ENCODE peak calls at places on chromosomes 16 and 17, in seven cellular contexts. P, R, K, O, T, F and Q are unnamed samples.

GRCh38 chr17:57442914-57443571 is 186.7 kb downstream of the MSI2 start:
- DNase-seq in P (no peak), R (peak), K (peak), O (no peak), T (peak), F (no peak), Q (peak)

GRCh38 chr17:55201609-55201932 is 63.2 kb upstream of the HLF start:
- DNase-seq in P (no peak), R (no peak), K (no peak), O (no peak), T (no peak), F (no peak), Q (no peak)

GRCh38 chr17:82400830-82401229 is 17.3 kb upstream of the HEXD start:
- DNase-seq in P (peak), R (no peak), K (peak), O (no peak), T (peak), F (no peak), Q (no peak)

GRCh38 chr17:45019177-45019711 is 32.2 kb downstream of the DCAKD start:
- DNase-seq in P (peak), R (peak), K (peak), O (no peak), T (peak), F (peak), Q (peak)

GRCh38 chr17:8292639-8293395 is 2.4 kb downstream of the SLC25A35 start:
- DNase-seq in P (no peak), R (no peak), K (peak), O (no peak), T (no peak), F (no peak), Q (no peak)

GRCh38 chr17:15263206-15263579 is 1.9 kb downstream of the PMP22 start:
- DNase-seq in P (no peak), R (peak), K (no peak), O (peak), T (no peak), F (peak), Q (peak)

GRCh38 chr16:75062135-75062943 is 54.2 kb downstream of the LDHD start:
- DNase-seq in P (no peak), R (no peak), K (no peak), O (no peak), T (no peak), F (no peak), Q (no peak)

GRCh38 chr17:19327039-19327776 is 35.3 kb downstream of the B9D1 start:
- DNase-seq in P (no peak), R (no peak), K (no peak), O (peak), T (no peak), F (peak), Q (peak)

GRCh38 chr17:42484304-42484703 is 25.6 kb downstream of the ATP6V0A1 start:
- DNase-seq in P (peak), R (peak), K (no peak), O (no peak), T (peak), F (no peak), Q (no peak)

GRCh38 chr16:78127130-78127529 is 27.7 kb downstream of the WWOX start:
- DNase-seq in P (no peak), R (peak), K (no peak), O (no peak), T (no peak), F (no peak), Q (no peak)

GRCh38 chr16:70746708-70747424 is 54.1 kb downstream of the VAC14 start:
- DNase-seq in P (no peak), R (peak), K (peak), O (peak), T (no peak), F (peak), Q (peak)

GRCh38 chr17:50785942-50786570 is 18.7 kb upstream of the ANKRD40CL start:
- DNase-seq in P (no peak), R (no peak), K (no peak), O (no peak), T (no peak), F (peak), Q (no peak)

GRCh38 chr17:204427-205175 is 23.2 kb upstream of the DOC2B start:
- DNase-seq in P (no peak), R (no peak), K (no peak), O (no peak), T (no peak), F (no peak), Q (no peak)

GRCh38 chr17:1779571-1780074 is 17.8 kb downstream of the SERPINF1 start:
- DNase-seq in P (no peak), R (peak), K (no peak), O (peak), T (no peak), F (peak), Q (peak)

GRCh38 chr17:40399185-40399584 is 18.5 kb downstream of the TOP2A start:
- DNase-seq in P (no peak), R (no peak), K (peak), O (peak), T (no peak), F (peak), Q (peak)

GRCh38 chr17:37358098-37358829 is 17.5 kb upstream of the C17orf78 start:
- DNase-seq in P (peak), R (peak), K (peak), O (peak), T (peak), F (peak), Q (peak)

GRCh38 chr17:73340093-73340596 is 28.3 kb upstream of the CDC42EP4 start:
- DNase-seq in P (no peak), R (no peak), K (no peak), O (peak), T (peak), F (peak), Q (peak)

GRCh38 chr17:45643591-45643990 is 140.5 kb upstream of the CRHR1 start:
- DNase-seq in P (no peak), R (no peak), K (no peak), O (no peak), T (no peak), F (no peak), Q (no peak)

GRCh38 chr17:27379863-27380533 is 76.2 kb upstream of the KSR1 start:
- DNase-seq in P (no peak), R (peak), K (no peak), O (no peak), T (no peak), F (peak), Q (peak)

GRCh38 chr16:75024591-75024990 is 25.8 kb downstream of the ZNRF1 start:
- DNase-seq in P (no peak), R (no peak), K (no peak), O (no peak), T (no peak), F (no peak), Q (no peak)

GRCh38 chr17:16250635-16251034 is 33.6 kb downstream of the PIGL start:
- DNase-seq in P (no peak), R (no peak), K (no peak), O (no peak), T (no peak), F (no peak), Q (no peak)

GRCh38 chr16:74825016-74825415 is 50.4 kb upstream of the FA2H start:
- DNase-seq in P (no peak), R (no peak), K (no peak), O (no peak), T (no peak), F (no peak), Q (no peak)

GRCh38 chr17:4721203-4722135 is 9.8 kb upstream of the MED11 start:
- DNase-seq in P (no peak), R (peak), K (no peak), O (peak), T (no peak), F (no peak), Q (peak)